ENCODE peak calls at places on chromosomes 6 and 20, in four cellular contexts. V, G, C and Q are unnamed samples.

GRCh38 chr6:93568169-93568568 is 148.8 kb upstream of the EPHA7 start:
- DNase-seq in G (no peak), C (no peak), V (no peak), Q (no peak)

GRCh38 chr6:105591053-105591452 is 188.2 kb upstream of the PREP start:
- DNase-seq in C (no peak), V (no peak), G (no peak), Q (no peak)

GRCh38 chr6:119587537-119587936 is 238.0 kb upstream of the MAN1A1 start:
- DNase-seq in G (no peak), C (no peak), V (no peak), Q (no peak)

GRCh38 chr6:39855356-39855995 is 63.3 kb downstream of the DAAM2 start:
- DNase-seq in C (no peak), G (no peak), V (no peak), Q (no peak)

GRCh38 chr20:51227744-51228143 is 204.8 kb upstream of the KCNG1 start:
- DNase-seq in V (no peak), C (no peak), G (no peak), Q (no peak)

GRCh38 chr20:36950432-36951197 is 893 bp downstream of the SAMHD1 start:
- DNase-seq in C (no peak), G (peak), V (no peak), Q (no peak)

GRCh38 chr6:36963451-36964290 is 9.1 kb downstream of the PI16 start:
- DNase-seq in G (no peak), C (no peak), V (peak), Q (no peak)

GRCh38 chr6:21612067-21612745 is 18.7 kb downstream of the SOX4 start:
- DNase-seq in C (no peak), G (no peak), V (no peak), Q (no peak)

GRCh38 chr6:44039191-44039719 is 88.0 kb downstream of the MRPL14 start:
- DNase-seq in G (no peak), V (peak), C (no peak), Q (no peak)

GRCh38 chr20:31603822-31604566 is 1.1 kb upstream of the ID1 start:
- DNase-seq in C (peak), V (peak), G (peak), Q (peak)

GRCh38 chr6:33607784-33608161 is 13.3 kb upstream of the ITPR3 start:
- DNase-seq in C (no peak), V (peak), G (peak), Q (no peak)

GRCh38 chr6:106860940-106861339 is 113.6 kb downstream of the CD24 start:
- DNase-seq in G (no peak), V (no peak), C (no peak), Q (no peak)

GRCh38 chr20:59805266-59805665 is 128.2 kb downstream of the SYCP2 start:
- DNase-seq in G (no peak), V (peak), C (no peak), Q (no peak)

GRCh38 chr6:125547320-125547843 is 202.1 kb upstream of the HEY2 start:
- DNase-seq in C (no peak), V (no peak), G (no peak), Q (no peak)

GRCh38 chr6:33116881-33117711 is 41.3 kb downstream of the HLA-DPB1 start:
- DNase-seq in C (peak), V (no peak), G (no peak), Q (no peak)

GRCh38 chr6:41895300-41896233 is at the start of gene USP49:
- DNase-seq in G (peak), C (peak), V (peak), Q (peak)

GRCh38 chr6:4349931-4350330 is 214.6 kb upstream of the ECI2 start:
- DNase-seq in G (no peak), C (no peak), V (no peak), Q (no peak)

GRCh38 chr6:96520039-96520850 is 1.4 kb upstream of the UFL1 start:
- DNase-seq in C (no peak), G (no peak), V (no peak), Q (no peak)

GRCh38 chr6:141398954-141399353 is 733.8 kb upstream of the GJE1 start:
- DNase-seq in G (no peak), V (no peak), C (no peak), Q (no peak)

GRCh38 chr20:25361287-25361683 is 29.4 kb downstream of the ABHD12 start:
- DNase-seq in V (no peak), C (no peak), G (no peak), Q (no peak)

GRCh38 chr6:19719691-19720127 is 117.5 kb upstream of the ID4 start:
- DNase-seq in G (no peak), V (no peak), C (peak), Q (no peak)

GRCh38 chr6:138773177-138774091 is at the start of gene CCDC28A:
- DNase-seq in V (peak), C (peak), G (peak), Q (peak)

GRCh38 chr20:17761612-17762011 is 61.8 kb downstream of the BANF2 start:
- DNase-seq in V (no peak), G (no peak), C (no peak), Q (no peak)

GRCh38 chr6:144659735-144660246 is 374.7 kb downstream of the UTRN start:
- DNase-seq in G (no peak), C (no peak), V (no peak), Q (no peak)

GRCh38 chr6:157531169-157531985 is 150.4 kb downstream of the ZDHHC14 start:
- DNase-seq in G (peak), V (peak), C (no peak), Q (no peak)

GRCh38 chr6:27562027-27562410 is 89.1 kb upstream of the ZNF184 start:
- DNase-seq in V (no peak), C (no peak), G (no peak), Q (no peak)

GRCh38 chr20:64071341-64072332 is 7.7 kb downstream of the RGS19 start:
- DNase-seq in V (no peak), G (no peak), C (no peak), Q (no peak)

GRCh38 chr6:43228951-43229802 is at the start of gene DNPH1:
- DNase-seq in C (peak), V (peak), G (peak), Q (peak)

GRCh38 chr20:11564491-11564890 is 353.2 kb upstream of the BTBD3 start:
- DNase-seq in C (no peak), G (no peak), V (no peak), Q (no peak)

GRCh38 chr6:155085582-155086253 is 90.6 kb downstream of the TIAM2 start:
- DNase-seq in G (no peak), V (no peak), C (peak), Q (no peak)

GRCh38 chr6:146433881-146434741 is 109.5 kb upstream of the RAB32 start:
- DNase-seq in V (no peak), C (peak), G (no peak), Q (no peak)

GRCh38 chr6:53359843-53360834 is 11.4 kb upstream of the ELOVL5 start:
- DNase-seq in G (no peak), C (no peak), V (no peak), Q (no peak)

GRCh38 chr20:63090052-63090451 is 83.3 kb upstream of the BHLHE23 start:
- DNase-seq in V (no peak), C (no peak), G (no peak), Q (no peak)

GRCh38 chr20:64244281-64244805 is 11.2 kb upstream of the PCMTD2 start:
- DNase-seq in G (no peak), C (no peak), V (no peak), Q (no peak)

GRCh38 chr20:23205221-23205620 is 119.1 kb upstream of the CD93 start:
- DNase-seq in C (no peak), V (no peak), G (no peak), Q (no peak)

GRCh38 chr6:43724914-43725642 is 37.5 kb upstream of the MRPS18A start:
- DNase-seq in V (peak), G (peak), C (no peak), Q (peak)

GRCh38 chr6:52027699-52028098 is 59.7 kb downstream of the PKHD1 start:
- DNase-seq in G (no peak), V (no peak), C (no peak), Q (no peak)

GRCh38 chr6:32317532-32317931 is 54.2 kb downstream of the TSBP1 start:
- DNase-seq in G (no peak), V (no peak), C (no peak), Q (no peak)

GRCh38 chr6:105596284-105596755 is 193.4 kb upstream of the PREP start:
- DNase-seq in C (no peak), V (no peak), G (no peak), Q (no peak)

GRCh38 chr20:34269996-34270627 is 28.9 kb downstream of the ASIP start:
- DNase-seq in C (no peak), V (no peak), G (no peak), Q (no peak)

GRCh38 chr20:34264141-34264540 is 22.9 kb downstream of the ASIP start:
- DNase-seq in C (no peak), V (no peak), G (no peak), Q (no peak)

GRCh38 chr20:34271961-34272360 is 30.7 kb downstream of the ASIP start:
- DNase-seq in C (no peak), V (no peak), G (no peak), Q (no peak)

GRCh38 chr20:34268145-34268544 is 26.9 kb downstream of the ASIP start:
- DNase-seq in G (no peak), C (no peak), V (no peak), Q (no peak)

GRCh38 chr20:34268851-34269668 is 27.8 kb downstream of the ASIP start:
- DNase-seq in C (no peak), V (peak), G (peak), Q (no peak)
- TF ChIP-seq CTCF in C (peak), V (no peak), G (no peak), Q (no peak)

GRCh38 chr6:100099189-100100074 is 105.4 kb upstream of the MCHR2 start:
- DNase-seq in C (peak), G (no peak), V (no peak), Q (no peak)
- TF ChIP-seq CTCF in C (peak), G (peak), V (no peak), Q (peak)

DNA sequence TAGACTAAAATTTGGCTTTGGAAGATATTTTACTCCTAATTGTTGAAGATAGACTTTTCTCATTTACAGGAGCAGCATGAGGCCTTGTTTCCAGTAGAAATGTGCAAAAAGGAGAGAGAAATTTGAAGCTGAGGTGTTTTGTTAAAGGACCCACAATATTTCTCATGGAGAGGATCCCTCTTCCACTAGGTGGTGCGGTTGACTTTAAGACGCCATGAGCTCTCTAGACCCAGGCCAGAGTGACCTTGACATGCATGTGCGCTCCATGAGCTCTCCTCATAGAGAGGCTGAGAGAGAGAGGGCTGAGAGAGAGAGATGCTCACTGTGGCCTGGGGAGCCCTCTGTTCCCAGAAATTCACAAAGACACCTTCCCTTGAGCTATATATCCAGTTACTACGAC is 861.2 kb upstream of the EYS start:
- DNase-seq in V (no peak), C (no peak), G (no peak), Q (no peak)
- TF ChIP-seq CTCF in V (no peak), C (no peak), G (no peak), Q (no peak)

GRCh38 chr6:87151786-87152527 is 3.4 kb upstream of the ZNF292 start:
- DNase-seq in V (peak), G (peak), C (peak), Q (peak)

GRCh38 chr6:87152528-87152950 is 2.8 kb upstream of the ZNF292 start:
- DNase-seq in C (no peak), V (no peak), G (no peak), Q (no peak)

GRCh38 chr6:87155920-87156600 is 695 bp downstream of the ZNF292 start:
- DNase-seq in C (peak), G (peak), V (peak), Q (peak)

GRCh38 chr6:87154641-87155271 is 609 bp upstream of the ZNF292 start:
- DNase-seq in C (no peak), V (no peak), G (no peak), Q (no peak)

DNA sequence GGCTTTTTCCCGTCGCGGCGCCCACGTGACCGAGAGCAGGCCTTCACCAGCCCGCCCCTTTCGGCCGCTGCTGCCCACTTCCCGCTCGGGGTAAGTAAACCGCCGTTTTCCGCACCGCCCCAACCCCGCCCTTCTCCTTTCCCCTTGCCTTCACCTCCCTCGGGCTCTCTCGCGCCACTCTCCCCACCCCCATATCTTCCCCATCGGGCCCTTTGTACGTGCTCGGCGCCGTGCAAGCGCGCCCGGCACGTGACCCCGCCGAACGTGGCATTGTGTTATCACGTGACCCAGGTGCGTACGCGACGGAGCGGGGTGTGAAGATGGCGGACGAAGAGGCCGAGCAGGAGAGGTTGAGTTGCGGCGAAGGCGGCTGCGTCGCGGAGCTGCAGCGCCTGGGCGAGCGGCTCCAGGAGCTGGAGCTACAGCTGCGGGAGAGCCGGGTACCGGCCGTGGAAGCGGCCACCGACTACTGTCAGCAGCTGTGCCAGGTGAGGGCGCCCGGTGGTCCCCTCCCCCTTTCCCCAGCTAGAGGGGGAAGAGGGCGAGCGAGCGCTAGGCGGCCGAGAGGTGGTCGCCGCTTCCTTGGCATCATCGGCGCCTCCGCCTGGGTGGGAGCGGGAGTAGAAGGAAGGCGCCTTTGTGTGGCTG is at the start of gene ZNF292:
- DNase-seq in C (peak), V (peak), G (peak), Q (peak)
- TF ChIP-seq CTCF in C (no peak), V (no peak), G (no peak), Q (no peak)